ENCODE peak calls at places on chromosomes 2 and 18, in four cellular contexts. Y is brain microvascular endothelial cell, E is endodermal cell, X is mesendoderm. C is an unnamed sample.

GRCh38 chr2:149422337-149422990 is 92.1 kb downstream of the LYPD6 start:
- DNase-seq in X (peak; percentile 66), Y (peak; percentile 10), E (no peak), C (no peak)

GRCh38 chr2:225398372-225398771 is 1.1 kb upstream of the NYAP2 start:
- DNase-seq in X (no peak), E (no peak), Y (no peak), C (no peak)

GRCh38 chr2:239293450-239294430 is 107.1 kb downstream of the HDAC4 start:
- DNase-seq in E (peak; percentile 48), Y (no peak), X (no peak), C (no peak)

GRCh38 chr2:201151127-201152074 is 31.5 kb upstream of the CASP10 start:
- DNase-seq in E (no peak), X (peak; percentile 35), Y (peak; percentile 89), C (no peak)

GRCh38 chr2:158726906-158727592 is 68.1 kb upstream of the DAPL1 start:
- DNase-seq in Y (no peak), X (no peak), E (peak; percentile 27), C (peak; percentile 77)

GRCh38 chr2:143852748-143853147 is 667.2 kb downstream of the ZEB2 start:
- DNase-seq in X (peak; percentile 74), E (peak; percentile 80), Y (no peak), C (peak; percentile 72)

GRCh38 chr18:54358495-54358793 is 738 bp downstream of the C18orf54 start:
- DNase-seq in X (no peak), E (no peak), Y (peak; percentile 19), C (no peak)

GRCh38 chr2:64203131-64204005 is 59.1 kb upstream of the PELI1 start:
- DNase-seq in X (no peak), Y (no peak), E (no peak), C (peak; percentile 32)

GRCh38 chr2:157067562-157067961 is 189.9 kb upstream of the GALNT5 start:
- DNase-seq in E (no peak), Y (no peak), X (no peak), C (no peak)

GRCh38 chr2:235263205-235264120 is 230.4 kb upstream of the AGAP1 start:
- DNase-seq in X (peak; percentile 68), Y (peak; percentile 96), E (peak; percentile 69), C (no peak)

GRCh38 chr2:11166476-11166875 is 11.2 kb downstream of the SLC66A3 start:
- DNase-seq in X (no peak), Y (no peak), E (peak; percentile 6), C (no peak)

GRCh38 chr18:74692367-74693013 is 94.8 kb downstream of the ZNF407 start:
- DNase-seq in Y (no peak), E (no peak), X (no peak), C (no peak)

GRCh38 chr2:54680397-54681032 is 42.9 kb upstream of the EML6 start:
- DNase-seq in Y (no peak), E (no peak), X (no peak), C (no peak)

GRCh38 chr18:22391571-22392359 is 25.9 kb downstream of the CTAGE1 start:
- DNase-seq in E (no peak), X (no peak), Y (peak; percentile 98), C (no peak)

GRCh38 chr2:207227062-207227748 is 61.5 kb upstream of the KLF7 start:
- DNase-seq in Y (peak; percentile 49), E (peak; percentile 96), X (peak; percentile 94), C (no peak)

GRCh38 chr2:60858897-60859311 is 22.5 kb upstream of the REL start:
- DNase-seq in Y (no peak), X (no peak), E (no peak), C (no peak)

GRCh38 chr2:8551622-8552074 is 130.2 kb upstream of the ID2 start:
- DNase-seq in Y (no peak), X (no peak), E (peak; percentile 33), C (no peak)

GRCh38 chr2:9809448-9810088 is 33.7 kb upstream of the TAF1B start:
- DNase-seq in Y (no peak), X (no peak), E (no peak), C (no peak)

GRCh38 chr2:69918391-69918790 is 3.5 kb downstream of the MXD1 start:
- DNase-seq in X (no peak), Y (no peak), E (no peak), C (no peak)

GRCh38 chr18:51251625-51252024 is 54.1 kb upstream of the MEX3C start:
- DNase-seq in Y (no peak), X (no peak), E (no peak), C (no peak)

GRCh38 chr2:26503238-26503880 is 25.4 kb upstream of the OTOF start:
- DNase-seq in E (peak; percentile 97), Y (peak; percentile 23), X (peak; percentile 89), C (peak; percentile 96)

GRCh38 chr2:109206569-109207145 is 77.7 kb downstream of the SH3RF3 start:
- DNase-seq in Y (no peak), X (no peak), E (no peak), C (no peak)

GRCh38 chr18:24432618-24433017 is 6.1 kb downstream of the IMPACT start:
- DNase-seq in X (no peak), Y (no peak), E (no peak), C (no peak)

GRCh38 chr2:111634995-111635538 is 248.9 kb downstream of the ANAPC1 start:
- DNase-seq in Y (no peak), X (no peak), E (no peak), C (no peak)

GRCh38 chr2:32699151-32699550 is 71.3 kb downstream of the TTC27 start:
- DNase-seq in Y (no peak), E (peak; percentile 53), X (peak; percentile 16), C (no peak)

GRCh38 chr2:40534528-40534927 is 82.6 kb upstream of the SLC8A1 start:
- DNase-seq in E (no peak), Y (no peak), X (no peak), C (no peak)

GRCh38 chr2:40531359-40531758 is 79.5 kb upstream of the SLC8A1 start:
- DNase-seq in E (no peak), X (no peak), Y (no peak), C (no peak)

GRCh38 chr2:40528564-40528963 is 76.7 kb upstream of the SLC8A1 start:
- DNase-seq in E (no peak), X (no peak), Y (no peak), C (no peak)
- H3K4me3 ChIP-seq in E (no peak overlapping the region), X (no peak overlapping the region), Y (no peak overlapping the region), C (no peak overlapping the region)

GRCh38 chr2:106161938-106162814 is 31.9 kb downstream of the UXS1 start:
- DNase-seq in E (no peak), X (peak; percentile 51), Y (no peak), C (no peak)

GRCh38 chr2:106158871-106159270 is 35.2 kb downstream of the UXS1 start:
- DNase-seq in X (no peak), Y (no peak), E (no peak), C (no peak)

GRCh38 chr2:106158131-106158530 is 36.0 kb downstream of the UXS1 start:
- DNase-seq in Y (no peak), E (no peak), X (no peak), C (no peak)

GRCh38 chr2:106160786-106161261 is 33.3 kb downstream of the UXS1 start:
- DNase-seq in X (no peak), Y (no peak), E (no peak), C (no peak)

GRCh38 chr2:106159867-106160785 is 34.0 kb downstream of the UXS1 start:
- DNase-seq in Y (no peak), X (no peak), E (no peak), C (no peak)
- H3K4me3 ChIP-seq in Y (no peak overlapping the region), X (no peak overlapping the region), E (no peak overlapping the region), C (no peak overlapping the region)

GRCh38 chr18:62737474-62737873 is 22.1 kb downstream of the PHLPP1 start:
- DNase-seq in X (peak; percentile 77), Y (no peak), E (no peak), C (no peak)

GRCh38 chr18:62735387-62735786 is 20.0 kb downstream of the PHLPP1 start:
- DNase-seq in X (no peak), E (no peak), Y (no peak), C (no peak)

GRCh38 chr18:62738638-62739037 is 23.3 kb downstream of the PHLPP1 start:
- DNase-seq in X (no peak), E (no peak), Y (no peak), C (no peak)

GRCh38 chr18:62732631-62733030 is 17.3 kb downstream of the PHLPP1 start:
- DNase-seq in E (no peak), Y (no peak), X (no peak), C (no peak)

GRCh38 chr18:62736077-62736476 is 20.7 kb downstream of the PHLPP1 start:
- DNase-seq in X (no peak), E (no peak), Y (no peak), C (no peak)
- H3K4me3 ChIP-seq in X (no peak overlapping the region), E (no peak overlapping the region), Y (no peak overlapping the region), C (no peak overlapping the region)

GRCh38 chr2:208253518-208254117 is 1.3 kb downstream of the IDH1 start:
- DNase-seq in E (no peak), X (no peak), Y (no peak), C (no peak)
- H3K4me3 ChIP-seq in E (peak overlapping the region; percentile 100), X (peak overlapping the region; percentile 88), Y (peak overlapping the region; percentile 96), C (peak overlapping the region; percentile 95)

GRCh38 chr2:31577143-31577542 is 3.6 kb downstream of the SRD5A2 start:
- DNase-seq in X (no peak), Y (no peak), E (no peak), C (no peak)

GRCh38 chr2:31581124-31581795 is 522 bp upstream of the SRD5A2 start:
- DNase-seq in Y (no peak), X (no peak), E (no peak), C (no peak)

GRCh38 chr2:31578316-31578715 is 2.4 kb downstream of the SRD5A2 start:
- DNase-seq in X (no peak), Y (no peak), E (no peak), C (no peak)

GRCh38 chr2:31579996-31580320 is 780 bp downstream of the SRD5A2 start:
- DNase-seq in Y (no peak), X (no peak), E (no peak), C (no peak)

DNA sequence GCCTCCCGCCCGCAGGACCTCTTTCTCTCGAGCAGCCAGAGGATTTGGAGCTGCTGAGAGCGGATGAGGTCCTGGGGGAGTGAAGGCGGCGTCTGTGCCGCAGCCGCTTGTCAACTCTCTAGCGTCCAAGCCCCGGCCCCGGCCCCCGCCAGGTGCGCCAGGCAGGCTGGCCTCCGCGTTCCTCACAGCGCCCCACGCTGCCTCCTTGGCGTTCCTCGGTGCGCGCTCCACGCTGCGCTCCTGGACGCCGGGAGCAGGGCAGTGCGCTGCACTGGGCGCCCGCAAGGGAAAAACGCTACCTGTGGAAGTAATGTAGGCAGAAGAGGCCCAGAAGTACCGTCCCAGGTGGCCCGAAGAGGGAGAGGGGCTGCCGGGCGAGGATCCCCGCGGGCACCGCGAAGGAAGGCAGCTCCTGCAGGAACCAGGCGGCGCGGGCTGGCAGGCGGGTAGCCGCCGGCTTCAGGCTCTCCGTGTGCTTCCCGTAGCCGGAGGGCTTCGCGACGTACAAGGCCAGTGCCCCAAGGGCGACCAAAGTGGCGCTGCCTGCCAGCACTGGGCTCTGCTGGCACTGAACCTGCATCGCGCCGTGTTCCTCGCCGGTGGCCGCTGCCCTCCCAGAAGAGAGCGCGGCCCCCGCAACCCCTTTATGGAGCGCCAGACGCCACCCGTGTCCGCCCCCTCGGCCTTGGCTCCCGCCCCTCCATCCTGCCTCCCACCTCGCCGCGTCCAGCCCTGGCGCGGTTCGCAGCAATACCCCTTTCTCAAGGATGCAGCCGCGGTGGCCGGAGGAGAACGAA is at the start of gene SRD5A2:
- DNase-seq in Y (no peak), E (peak; percentile 85), X (peak; percentile 43), C (peak; percentile 23)
- H3K4me3 ChIP-seq in Y (no peak within 1 kb of the TSS), E (peak within 1 kb of the TSS; percentile 68), X (no peak within 1 kb of the TSS), C (no peak within 1 kb of the TSS)